ENCODE peak calls at places on chromosomes 16 and 17, in five cellular contexts. Y, H, R, E and N are unnamed samples.

GRCh38 chr16:53773150-53773846 is 69.3 kb downstream of the FTO start:
- DNase-seq in R (peak), Y (no peak), E (peak), H (peak), N (peak)

GRCh38 chr16:54627616-54628015 is 303.0 kb upstream of the IRX5 start:
- DNase-seq in H (no peak), Y (no peak), R (no peak), E (peak), N (no peak)

GRCh38 chr17:15436399-15437369 is 30.7 kb downstream of the CDRT4 start:
- DNase-seq in Y (no peak), H (no peak), E (peak), R (peak), N (peak)

GRCh38 chr16:66264311-66265105 is 102.0 kb upstream of the CDH5 start:
- DNase-seq in E (no peak), R (no peak), H (no peak), Y (no peak), N (no peak)

GRCh38 chr16:27088216-27088615 is 21.5 kb downstream of the C16orf82 start:
- DNase-seq in H (no peak), E (no peak), R (no peak), Y (no peak), N (no peak)

GRCh38 chr16:86740817-86741799 is 162.8 kb downstream of the FOXL1 start:
- DNase-seq in E (peak), H (peak), Y (no peak), R (peak), N (no peak)

GRCh38 chr17:27609606-27610303 is 21.2 kb upstream of the LGALS9 start:
- DNase-seq in Y (peak), R (peak), E (peak), H (peak), N (peak)

GRCh38 chr17:3772764-3773163 is 28.2 kb downstream of the ITGAE start:
- DNase-seq in Y (no peak), H (no peak), R (no peak), E (no peak), N (no peak)

GRCh38 chr16:10594312-10594950 is 14.0 kb upstream of the EMP2 start:
- DNase-seq in H (no peak), E (no peak), Y (no peak), R (no peak), N (no peak)

GRCh38 chr17:6547336-6547735 is 9.0 kb downstream of the PITPNM3 start:
- DNase-seq in R (no peak), E (no peak), Y (no peak), H (no peak), N (no peak)

GRCh38 chr17:81967533-81968395 is 6.8 kb upstream of the NOTUM start:
- DNase-seq in E (peak), Y (no peak), H (peak), R (peak), N (peak)

GRCh38 chr17:75776399-75777242 is 8.0 kb upstream of the UNK start:
- DNase-seq in R (peak), H (no peak), Y (no peak), E (peak), N (no peak)

GRCh38 chr16:89009343-89010209 is 32.6 kb upstream of the CBFA2T3 start:
- DNase-seq in E (peak), H (no peak), Y (no peak), R (peak), N (peak)

GRCh38 chr17:8621585-8621984 is 8.9 kb downstream of the MYH10 start:
- DNase-seq in E (peak), H (no peak), R (peak), Y (no peak), N (no peak)

GRCh38 chr17:65774787-65775186 is 213.3 kb upstream of the AXIN2 start:
- DNase-seq in H (no peak), R (peak), Y (no peak), E (no peak), N (no peak)

GRCh38 chr17:42623732-42624596 is 14.5 kb downstream of the TUBG1 start:
- DNase-seq in E (peak), Y (no peak), H (no peak), R (peak), N (no peak)

DNA sequence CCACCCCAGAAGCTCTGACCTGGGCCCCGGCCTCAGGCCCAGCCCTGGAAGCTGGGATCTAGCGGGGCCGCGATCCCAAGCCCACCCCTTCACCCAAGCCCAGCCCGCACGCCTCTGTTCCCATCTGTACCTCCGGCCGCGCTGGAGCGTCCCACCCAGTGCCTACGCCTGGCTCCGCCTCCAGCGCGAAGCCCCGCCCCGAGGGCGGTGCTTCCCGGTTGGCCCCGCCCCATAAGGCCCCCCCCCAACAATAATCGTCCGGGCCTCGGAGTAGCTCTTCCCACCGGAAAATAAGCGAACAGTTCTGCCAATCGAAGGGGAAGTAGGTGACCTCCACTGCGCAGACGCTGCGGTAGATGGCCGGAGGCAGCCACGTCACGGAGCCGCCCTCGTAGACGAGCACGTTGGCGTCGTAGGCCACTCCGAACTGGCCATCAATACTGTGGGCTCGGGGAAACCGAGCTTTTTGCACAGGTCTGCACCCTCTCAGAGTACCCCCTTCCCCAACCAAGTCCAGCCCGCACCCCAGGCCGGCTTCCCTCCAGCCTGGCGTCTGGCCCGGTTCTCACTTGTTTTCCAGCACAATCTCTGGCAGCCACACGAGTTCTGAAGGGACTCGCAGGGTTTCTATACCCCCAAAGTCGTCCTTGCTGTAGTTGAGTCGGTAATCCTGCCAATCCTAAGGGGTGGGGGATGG is 1.1 kb downstream of the CHRNE start:
- DNase-seq in R (no peak), Y (no peak), E (no peak), H (no peak), N (no peak)
- H3K4me3 ChIP-seq in R (no peak), Y (no peak), E (no peak), H (no peak), N (no peak)

GRCh38 chr17:64323774-64324173 is 60.7 kb upstream of the TEX2 start:
- DNase-seq in E (no peak), H (peak), R (no peak), Y (no peak), N (peak)
- TF ChIP-seq CTCF in E (no peak), H (no peak), R (no peak), Y (no peak), N (no peak)

DNA sequence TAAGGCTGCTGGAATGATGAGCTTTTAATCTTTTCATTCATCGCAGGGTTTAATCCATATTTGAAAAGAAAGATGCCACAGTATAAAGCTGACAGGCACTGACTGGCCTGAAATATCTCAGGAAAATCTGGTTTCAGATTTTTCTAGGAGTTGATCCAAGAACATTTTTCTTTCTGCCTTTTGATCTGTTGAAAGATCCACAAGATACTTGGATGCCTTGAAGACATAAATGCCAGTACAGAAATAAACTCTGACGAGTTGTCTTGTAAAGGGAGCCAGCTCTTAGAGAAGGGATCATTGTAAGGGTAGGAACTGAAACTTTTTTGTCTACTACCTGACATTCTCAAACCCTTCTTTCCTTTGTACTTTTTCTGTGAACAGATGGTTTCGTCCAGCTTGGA is 25.4 kb upstream of the KRT20 start:
- DNase-seq in Y (peak), H (no peak), R (peak), E (peak), N (no peak)
- H3K4me3 ChIP-seq in Y (no peak), H (no peak), R (no peak), E (no peak), N (no peak)

GRCh38 chr17:57732062-57732461 is 13.0 kb downstream of the CCDC182 start:
- DNase-seq in R (no peak), E (no peak), H (no peak), Y (no peak), N (no peak)

GRCh38 chr17:57737450-57737849 is 7.6 kb downstream of the CCDC182 start:
- DNase-seq in R (no peak), H (no peak), E (no peak), Y (no peak), N (no peak)

GRCh38 chr17:57733085-57733484 is 12.0 kb downstream of the CCDC182 start:
- DNase-seq in E (no peak), Y (no peak), H (no peak), R (no peak), N (no peak)

GRCh38 chr17:57735230-57735629 is 9.9 kb downstream of the CCDC182 start:
- DNase-seq in E (no peak), R (no peak), Y (no peak), H (no peak), N (peak)

GRCh38 chr17:57735707-57736106 is 9.4 kb downstream of the CCDC182 start:
- DNase-seq in E (no peak), Y (no peak), R (no peak), H (no peak), N (peak)
- TF ChIP-seq CTCF in E (no peak), Y (no peak), R (peak), H (peak), N (peak)

DNA sequence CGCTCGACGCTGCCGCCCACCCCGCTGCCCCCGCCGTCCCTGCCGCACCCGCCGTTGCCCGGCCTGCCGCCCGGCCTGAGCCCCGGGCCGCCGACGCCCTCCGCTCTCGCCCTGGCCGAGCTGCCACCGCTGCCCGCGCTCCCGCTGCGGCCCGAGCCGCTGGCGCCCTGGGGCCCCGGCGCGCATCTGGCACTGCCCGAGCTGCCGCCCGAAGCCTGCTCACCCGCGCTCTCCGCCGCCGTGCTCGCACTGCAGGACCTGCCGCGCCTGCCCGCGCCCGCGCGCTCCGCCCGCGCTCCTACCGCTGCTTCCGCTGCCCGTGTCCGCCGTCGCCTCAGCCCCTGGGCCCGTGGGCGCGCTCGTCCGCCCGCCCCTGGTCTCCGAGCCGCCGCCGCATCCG is 8.4 kb upstream of the CLDN9 start:
- DNase-seq in R (no peak), E (no peak), Y (no peak), H (no peak), N (no peak)
- H3K4me3 ChIP-seq in R (no peak), E (no peak), Y (no peak), H (peak), N (no peak)